ENCODE peak calls at places on chromosomes 4 and X, in seven cellular contexts. O, E, R, V, H, P and N are unnamed samples.

GRCh38 chr4:149980941-149981340 is 97.3 kb upstream of the DCLK2 start:
- DNase-seq in R (no peak), H (peak), E (peak), V (no peak), O (peak), P (peak), N (no peak)

GRCh38 chr4:147837854-147838253 is 106.0 kb downstream of the ARHGAP10 start:
- DNase-seq in H (no peak), O (no peak), R (no peak), P (no peak), V (no peak), E (no peak), N (no peak)

GRCh38 chr4:26522478-26522877 is 32.2 kb upstream of the CCKAR start:
- DNase-seq in P (no peak), E (no peak), H (no peak), V (no peak), O (no peak), R (no peak), N (no peak)

GRCh38 chr4:53592686-53593641 is 1.7 kb upstream of the LNX1 start:
- DNase-seq in V (no peak), P (no peak), R (peak), H (peak), E (no peak), O (peak), N (peak)

GRCh38 chr4:142473218-142473959 is 372.7 kb downstream of the INPP4B start:
- DNase-seq in V (no peak), O (peak), R (peak), H (peak), E (peak), P (no peak), N (peak)

GRCh38 chrX:53256446-53257041 is 24.8 kb downstream of the IQSEC2 start:
- DNase-seq in H (no peak), R (no peak), P (no peak), O (no peak), E (peak), V (no peak), N (no peak)

GRCh38 chr4:87863486-87863885 is 30.7 kb downstream of the MEPE start:
- DNase-seq in V (no peak), E (no peak), O (no peak), R (no peak), P (no peak), H (no peak), N (no peak)

GRCh38 chr4:127188847-127189246 is 443.9 kb upstream of the INTU start:
- DNase-seq in H (no peak), V (no peak), O (no peak), R (no peak), P (no peak), E (no peak), N (no peak)

GRCh38 chrX:154486052-154486395 is 391 bp downstream of the UBL4A start:
- DNase-seq in H (peak), E (peak), R (peak), V (peak), O (peak), P (peak), N (peak)

GRCh38 chr4:84099591-84099990 is 399.5 kb downstream of the NKX6-1 start:
- DNase-seq in P (no peak), R (no peak), O (no peak), V (no peak), H (no peak), E (no peak), N (no peak)

GRCh38 chr4:64713256-64713840 is 304.1 kb upstream of the TECRL start:
- DNase-seq in H (peak), P (peak), E (no peak), O (no peak), R (no peak), V (no peak), N (no peak)

GRCh38 chr4:168574581-168575295 is 77.9 kb downstream of the PALLD start:
- DNase-seq in R (no peak), E (no peak), V (no peak), H (peak), P (no peak), O (no peak), N (no peak)

GRCh38 chr4:4281787-4282186 is 8.2 kb downstream of the LYAR start:
- DNase-seq in H (no peak), R (no peak), O (no peak), P (no peak), E (no peak), V (no peak), N (no peak)

GRCh38 chr4:10461091-10461849 is 4.0 kb upstream of the ZNF518B start:
- DNase-seq in V (peak), R (peak), H (peak), E (no peak), P (peak), O (no peak), N (peak)

GRCh38 chr4:52822583-52823477 is 39.3 kb upstream of the RASL11B start:
- DNase-seq in V (no peak), O (no peak), H (no peak), P (no peak), R (no peak), E (no peak), N (no peak)

GRCh38 chrX:145936769-145937168 is 119.1 kb downstream of the SLITRK2 start:
- DNase-seq in P (no peak), R (no peak), O (no peak), V (no peak), H (no peak), E (no peak), N (no peak)

GRCh38 chr4:105944535-105944934 is 49.3 kb downstream of the NPNT start:
- DNase-seq in R (no peak), H (no peak), E (no peak), P (no peak), O (no peak), V (no peak), N (no peak)

GRCh38 chrX:41025926-41026325 is 59.3 kb upstream of the USP9X start:
- DNase-seq in R (no peak), E (no peak), V (no peak), O (no peak), P (no peak), H (no peak), N (no peak)

GRCh38 chrX:49171752-49172279 is at the start of gene PLP2:
- DNase-seq in V (peak), E (peak), H (peak), O (peak), R (peak), P (peak), N (peak)

GRCh38 chr4:87679449-87680169 is 29.5 kb downstream of the DMP1 start:
- DNase-seq in H (peak), O (peak), E (peak), P (peak), R (peak), V (peak), N (no peak)

GRCh38 chr4:148076964-148077363 is 345.1 kb downstream of the ARHGAP10 start:
- DNase-seq in H (no peak), P (no peak), O (no peak), R (no peak), E (no peak), V (no peak), N (no peak)

GRCh38 chr4:38803833-38804653 is 548 bp downstream of the TLR1 start:
- DNase-seq in E (no peak), P (peak), O (no peak), R (no peak), V (no peak), H (no peak), N (no peak)
- H3K4me3 ChIP-seq in E (peak), P (peak), O (peak), R (peak), V (peak), H (no peak), N (peak)

GRCh38 chr4:8205241-8205707 is 6.2 kb downstream of the SH3TC1 start:
- DNase-seq in H (peak), O (no peak), V (no peak), R (no peak), P (no peak), E (no peak), N (no peak)

GRCh38 chr4:8209176-8209874 is 10.2 kb downstream of the SH3TC1 start:
- DNase-seq in V (no peak), O (no peak), E (no peak), H (no peak), R (peak), P (no peak), N (no peak)

GRCh38 chr4:8205749-8206611 is 6.9 kb downstream of the SH3TC1 start:
- DNase-seq in E (no peak), H (no peak), P (no peak), V (no peak), O (no peak), R (no peak), N (no peak)

GRCh38 chr4:8208565-8208964 is 9.5 kb downstream of the SH3TC1 start:
- DNase-seq in O (no peak), E (no peak), P (no peak), R (no peak), V (no peak), H (no peak), N (no peak)

DNA sequence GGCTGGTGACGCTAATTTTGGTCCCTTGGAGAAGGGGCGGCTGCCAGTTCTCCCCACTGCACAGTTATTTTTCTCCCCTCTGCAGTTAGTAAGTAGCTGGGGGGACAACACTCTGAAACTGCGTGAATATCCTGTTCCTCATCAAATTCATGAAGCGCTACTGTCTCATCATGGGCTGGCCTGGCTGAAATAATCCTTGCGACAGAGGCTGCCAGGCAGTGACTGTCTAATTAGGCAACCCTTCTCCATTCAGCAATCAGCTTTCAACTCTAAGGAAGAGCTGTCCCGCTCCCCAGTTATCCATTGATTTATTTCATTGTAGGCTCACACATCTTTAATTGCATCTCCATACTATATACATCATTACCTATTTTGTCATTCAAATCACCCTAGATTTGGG is 8.2 kb downstream of the SH3TC1 start:
- DNase-seq in R (no peak), V (no peak), P (no peak), O (no peak), E (no peak), H (no peak), N (peak)
- H3K4me3 ChIP-seq in R (no peak), V (no peak), P (no peak), O (no peak), E (no peak), H (no peak), N (no peak)

DNA sequence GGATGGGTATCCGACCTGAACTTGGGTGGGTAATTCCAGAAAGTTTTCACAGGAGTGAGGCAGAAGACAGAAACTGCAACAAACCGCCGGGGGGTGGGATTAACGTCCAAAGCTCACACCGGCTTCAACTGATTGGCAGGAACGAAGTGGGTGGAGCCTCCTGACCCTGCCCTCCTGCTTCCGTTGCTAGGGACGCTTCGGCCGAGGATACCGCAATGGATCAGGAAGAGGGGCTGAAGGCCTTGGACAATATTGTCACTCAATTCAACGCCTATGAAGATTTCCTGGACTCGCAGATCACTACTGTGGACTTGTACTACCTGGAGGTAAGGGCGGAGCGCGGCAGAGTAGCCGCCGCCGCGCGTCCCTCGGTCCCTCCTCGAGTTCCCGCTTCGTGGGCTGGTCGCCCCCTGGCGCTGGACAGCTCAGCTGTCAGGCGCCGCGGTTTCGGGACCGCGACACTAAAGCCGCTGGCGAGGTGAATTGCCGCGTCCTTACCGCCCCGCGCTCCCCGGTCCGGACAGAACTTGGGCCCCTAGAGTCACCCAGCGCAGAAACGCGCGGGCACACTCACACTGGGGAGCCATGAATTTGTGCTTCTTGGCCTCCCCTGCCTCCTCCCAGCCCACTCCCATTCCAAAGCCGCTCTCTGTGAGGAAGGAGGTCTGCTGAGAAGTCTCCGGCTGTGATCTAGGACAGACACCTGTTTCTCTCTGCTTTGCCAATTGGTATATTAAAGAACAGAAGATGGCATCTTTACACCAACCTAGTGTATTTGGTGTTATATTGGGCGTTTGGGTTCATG is at the start of gene CFAP299:
- DNase-seq in O (peak), H (peak), R (peak), V (no peak), E (peak), P (peak), N (peak)
- H3K4me3 ChIP-seq in O (peak), H (peak), R (peak), V (peak), E (peak), P (peak), N (peak)

GRCh38 chr4:155506761-155507160 is 130.0 kb upstream of the MAP9 start:
- DNase-seq in E (no peak), H (no peak), P (no peak), O (no peak), R (no peak), V (no peak), N (no peak)
- H3K4me3 ChIP-seq in E (no peak), H (no peak), P (no peak), O (no peak), R (no peak), V (no peak), N (no peak)

GRCh38 chrX:134548844-134549205 is 88.9 kb downstream of the HPRT1 start:
- DNase-seq in E (no peak), P (no peak), R (no peak), V (no peak), O (no peak), H (no peak), N (no peak)

GRCh38 chrX:134545524-134545923 is 85.6 kb downstream of the HPRT1 start:
- DNase-seq in R (no peak), E (no peak), O (no peak), P (no peak), H (no peak), V (no peak), N (no peak)

GRCh38 chrX:134548257-134548732 is 88.3 kb downstream of the HPRT1 start:
- DNase-seq in P (peak), H (peak), O (no peak), R (no peak), V (no peak), E (no peak), N (no peak)

GRCh38 chrX:134546187-134546586 is 86.2 kb downstream of the HPRT1 start:
- DNase-seq in H (no peak), R (no peak), P (no peak), E (no peak), O (no peak), V (no peak), N (no peak)

DNA sequence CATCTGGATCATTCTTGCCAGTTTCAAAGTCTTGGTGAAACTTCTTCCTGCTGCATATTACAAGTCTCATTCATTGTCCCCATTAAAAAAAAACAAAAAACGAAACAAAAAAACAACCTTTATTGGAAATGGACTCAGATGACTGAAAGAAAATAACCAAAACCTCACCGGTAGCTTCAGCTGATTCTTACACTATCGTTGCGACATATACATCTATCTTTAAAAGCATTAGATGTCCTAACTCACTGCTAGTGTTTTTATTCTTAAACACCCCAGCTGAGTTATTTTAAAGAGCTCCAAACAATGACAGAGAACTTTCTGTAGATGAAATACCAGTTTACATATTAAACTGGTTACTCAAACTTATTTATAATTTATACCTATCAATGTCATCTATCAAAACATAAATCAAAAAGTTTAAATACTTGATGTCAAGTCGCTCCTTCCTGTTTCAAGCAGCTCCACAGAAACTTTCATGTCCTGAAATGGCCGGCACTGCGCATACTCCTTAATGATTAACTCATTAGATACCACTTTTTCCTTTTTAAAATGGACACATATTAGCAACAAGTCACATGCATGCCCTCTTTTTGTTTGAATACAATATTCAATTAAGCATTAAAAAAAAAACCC is 87.2 kb downstream of the HPRT1 start:
- DNase-seq in V (no peak), P (no peak), E (no peak), R (no peak), O (no peak), H (peak), N (no peak)
- H3K4me3 ChIP-seq in V (no peak), P (no peak), E (peak), R (peak), O (no peak), H (peak), N (no peak)